ENCODE peak calls at places on chromosomes 7 and 10, in five cellular contexts. K is fibroblast of lung, C is Peyer's patch, Z is astrocyte, O is IMR-90. J is an unnamed sample.
A peak's percentile ranks its signal among the peaks of the same experiment; 100 is the strongest.

GRCh38 chr7:105439174-105439893 is 50.6 kb upstream of the SRPK2 start:
- DNase-seq in O (peak; percentile 86), Z (peak; percentile 89), C (no peak), K (peak; percentile 92), J (no peak)

GRCh38 chr7:23863209-23863798 is 153.3 kb downstream of the STK31 start:
- DNase-seq in O (peak; percentile 17), Z (peak; percentile 10), C (peak; percentile 51), K (peak; percentile 33), J (no peak)

GRCh38 chr10:78777466-78778256 is 291.1 kb upstream of the ZMIZ1 start:
- DNase-seq in O (peak; percentile 57), C (no peak), Z (no peak), K (peak; percentile 40), J (no peak)

GRCh38 chr10:58278274-58278961 is 9.5 kb downstream of the CISD1 start:
- DNase-seq in O (no peak), C (no peak), Z (no peak), K (no peak), J (no peak)

GRCh38 chr10:72037811-72038210 is 50.5 kb downstream of the SPOCK2 start:
- DNase-seq in C (no peak), Z (no peak), K (peak; percentile 17), O (no peak), J (no peak)

GRCh38 chr7:124033807-124034753 is 1.2 kb upstream of the TMEM229A start:
- DNase-seq in K (no peak), C (no peak), O (no peak), Z (no peak), J (no peak)

GRCh38 chr10:87658858-87659555 is 671 bp upstream of the PAPSS2 start:
- DNase-seq in C (no peak), K (no peak), Z (no peak), O (peak; percentile 16), J (no peak)

GRCh38 chr7:29140873-29141468 is 5.4 kb downstream of the CPVL start:
- DNase-seq in Z (no peak), C (peak; percentile 58), K (no peak), O (no peak), J (no peak)

GRCh38 chr7:132865366-132865765 is 216.5 kb downstream of the CHCHD3 start:
- DNase-seq in O (no peak), C (no peak), Z (no peak), K (no peak), J (no peak)

GRCh38 chr7:986766-987722 is 4.1 kb downstream of the CYP2W1 start:
- DNase-seq in K (no peak), Z (no peak), O (no peak), C (no peak), J (no peak)

GRCh38 chr7:79497728-79498127 is 44.3 kb upstream of the MAGI2 start:
- DNase-seq in K (no peak), C (no peak), Z (no peak), O (no peak), J (no peak)

GRCh38 chr7:79495544-79496272 is 42.2 kb upstream of the MAGI2 start:
- DNase-seq in K (peak; percentile 80), C (no peak), O (peak; percentile 89), Z (peak; percentile 79), J (no peak)
- H3K27ac ChIP-seq in K (peak overlapping the region; percentile 47), C (no peak overlapping the region), O (peak overlapping the region; percentile 71), Z (peak overlapping the region; percentile 42), J (no peak overlapping the region)

GRCh38 chr10:91097313-91097712 is 123.2 kb upstream of the PCGF5 start:
- DNase-seq in C (no peak), Z (no peak), K (no peak), O (no peak), J (no peak)
- H3K27ac ChIP-seq in C (no peak overlapping the region), Z (no peak overlapping the region), K (no peak overlapping the region), O (no peak overlapping the region), J (no peak overlapping the region)

DNA sequence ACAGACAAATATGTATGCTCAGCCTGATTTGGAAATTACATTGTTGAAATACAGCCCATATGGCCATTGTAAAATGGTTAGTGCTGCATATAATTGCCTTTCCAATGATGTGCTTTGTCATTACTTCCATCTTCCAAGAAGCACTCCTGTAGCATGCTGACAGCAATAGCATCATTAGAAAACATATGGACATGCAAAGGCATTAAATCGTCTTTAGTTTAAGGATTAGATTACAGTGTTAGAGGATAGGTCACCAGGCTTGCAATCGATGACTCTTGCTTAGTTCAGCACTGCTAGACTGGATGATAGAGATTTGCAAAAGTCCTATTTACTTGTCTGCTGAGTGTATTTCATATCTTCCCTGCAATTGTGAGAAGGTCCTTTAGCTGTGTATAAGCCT is 17.4 kb downstream of the AUTS2 start:
- DNase-seq in O (no peak), Z (no peak), K (no peak), C (no peak), J (no peak)
- H3K27ac ChIP-seq in O (no peak overlapping the region), Z (no peak overlapping the region), K (no peak overlapping the region), C (no peak overlapping the region), J (no peak overlapping the region)

DNA sequence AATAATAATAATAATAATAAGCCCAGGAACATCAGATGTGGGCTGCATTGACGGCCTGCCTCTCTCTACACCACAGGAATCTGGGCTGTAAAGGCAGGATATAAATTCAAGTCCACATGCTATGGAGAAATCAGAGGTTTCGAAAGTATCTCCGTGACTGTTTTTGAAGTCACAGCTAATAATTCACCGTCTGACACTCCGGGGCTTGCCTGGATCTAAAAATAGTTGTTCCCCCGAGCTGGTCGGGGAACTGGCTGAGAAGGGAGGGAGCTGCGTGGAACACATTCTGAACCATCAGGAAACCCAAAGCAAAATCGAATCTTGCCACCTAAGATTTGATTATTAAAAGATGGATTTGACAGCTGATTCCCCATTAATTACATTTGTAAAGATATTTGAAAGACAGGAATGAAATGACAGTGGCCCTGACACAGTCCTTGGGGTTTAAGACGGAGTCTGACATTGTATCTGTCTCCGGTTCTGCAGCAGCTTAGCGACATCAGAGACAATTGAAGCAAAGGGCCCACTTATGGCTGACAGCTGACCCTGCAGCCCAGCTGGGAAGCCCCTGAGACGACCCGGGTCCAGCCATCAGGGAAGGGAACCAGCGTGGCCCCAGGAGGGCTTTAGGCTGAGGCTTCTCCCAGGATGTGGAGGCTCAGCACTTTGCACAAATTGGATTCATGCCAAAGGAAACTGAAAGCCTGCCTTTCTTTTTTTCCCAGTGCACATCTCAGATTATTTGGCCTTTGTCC is 35.2 kb downstream of the KLF6 start:
- DNase-seq in O (peak; percentile 90), Z (peak; percentile 68), C (peak; percentile 48), K (peak; percentile 70), J (no peak)
- H3K27ac ChIP-seq in O (peak overlapping the region; percentile 3), Z (no peak overlapping the region), C (peak overlapping the region; percentile 7), K (peak overlapping the region; percentile 85), J (peak overlapping the region; percentile 74)

DNA sequence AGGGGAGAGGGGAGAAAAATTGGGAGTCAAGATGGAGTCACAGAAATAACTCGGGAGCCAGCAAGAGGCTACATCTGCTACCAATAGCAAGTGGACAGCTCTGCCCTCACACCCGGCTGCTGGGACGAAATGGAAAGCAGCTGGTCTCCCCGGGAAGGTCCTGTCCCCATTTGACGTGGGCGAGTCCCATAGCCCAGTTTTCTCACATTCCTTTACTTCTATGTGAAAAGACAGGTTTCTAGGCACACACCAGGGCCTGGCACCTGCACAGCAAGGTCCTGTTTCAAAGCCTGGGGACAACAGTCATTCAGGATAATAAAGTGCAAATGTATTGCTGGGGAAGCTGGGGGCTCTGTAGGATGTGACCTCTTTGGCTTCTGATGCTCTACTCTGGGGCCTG is 162.6 kb downstream of the OAT start:
- DNase-seq in K (no peak), O (no peak), C (no peak), Z (no peak), J (no peak)
- H3K27ac ChIP-seq in K (no peak overlapping the region), O (no peak overlapping the region), C (no peak overlapping the region), Z (no peak overlapping the region), J (no peak overlapping the region)

DNA sequence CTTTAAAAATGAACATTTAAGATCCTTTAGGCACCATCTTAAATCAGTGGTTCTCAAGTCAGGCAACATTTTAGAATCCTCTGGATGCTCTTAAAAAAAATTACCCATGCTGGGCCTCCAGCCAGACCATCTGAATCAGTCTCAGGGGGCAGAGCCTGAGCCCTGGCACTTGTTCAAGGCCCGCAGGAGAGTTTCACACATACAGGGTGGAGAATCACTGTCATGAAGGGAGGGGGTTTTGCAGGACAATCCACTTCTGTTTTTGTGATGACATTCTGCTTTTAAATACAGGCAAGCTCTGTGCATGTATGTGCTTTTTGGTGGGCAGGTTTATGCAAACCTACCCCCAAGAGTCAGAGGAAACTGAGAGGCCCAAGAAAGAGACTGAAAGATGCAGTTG is 268.6 kb downstream of the SEC23IP start:
- DNase-seq in Z (no peak), K (peak; percentile 23), C (no peak), O (no peak), J (no peak)
- H3K27ac ChIP-seq in Z (no peak overlapping the region), K (no peak overlapping the region), C (no peak overlapping the region), O (no peak overlapping the region), J (no peak overlapping the region)

DNA sequence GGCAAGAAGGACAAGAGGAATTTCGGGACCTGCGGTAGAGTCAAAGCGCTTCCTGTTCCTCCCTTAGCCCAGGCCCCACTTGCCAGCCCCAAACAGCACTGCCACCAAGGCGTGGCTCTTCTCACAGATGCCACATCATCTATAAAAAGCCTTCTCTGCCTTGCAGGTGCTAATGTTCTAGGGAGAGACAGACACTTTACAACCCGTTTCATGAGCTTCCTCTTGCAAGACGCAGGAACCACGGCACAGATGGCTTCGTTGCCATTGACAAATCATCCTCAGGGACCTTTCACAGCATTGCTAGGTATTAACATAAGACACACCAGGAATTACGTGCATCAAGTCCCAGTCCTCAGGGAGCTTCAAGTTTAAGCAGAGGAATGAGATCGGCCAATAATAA is 180.9 kb downstream of the JCAD start:
- DNase-seq in O (no peak), Z (no peak), C (no peak), K (no peak), J (no peak)
- H3K27ac ChIP-seq in O (no peak overlapping the region), Z (peak overlapping the region; percentile 36), C (no peak overlapping the region), K (no peak overlapping the region), J (no peak overlapping the region)